ENCODE peak calls at places on chromosomes 13 and 19, in ten cellular contexts. D, N, U, E, M, B, S, R, A and Y are unnamed samples.

GRCh38 chr13:79660361-79660760 is 179.4 kb downstream of the NDFIP2 start:
- DNase-seq in U (no peak), B (no peak), E (no peak), N (no peak), S (no peak), R (no peak), A (no peak), D (no peak), M (no peak), Y (no peak)

GRCh38 chr19:5314907-5315298 is 25.7 kb downstream of the PTPRS start:
- DNase-seq in D (no peak), M (no peak), E (no peak), R (no peak), U (no peak), A (no peak), S (no peak), B (no peak), N (no peak), Y (no peak)

GRCh38 chr13:112943309-112944125 is 25.5 kb upstream of the MCF2L start:
- DNase-seq in M (no peak), A (no peak), E (no peak), S (peak; percentile 68), U (no peak), B (peak; percentile 85), N (peak; percentile 20), D (no peak), R (peak; percentile 4), Y (peak; percentile 21)

GRCh38 chr19:17772172-17772571 is 20.9 kb downstream of the FCHO1 start:
- DNase-seq in R (peak; percentile 14), E (no peak), N (no peak), D (no peak), A (no peak), S (no peak), U (no peak), B (no peak), M (no peak), Y (no peak)

GRCh38 chr19:51712461-51713081 is 11.2 kb downstream of the HAS1 start:
- DNase-seq in B (peak; percentile 73), M (no peak), A (no peak), R (peak; percentile 35), E (peak; percentile 41), N (peak; percentile 67), D (no peak), S (no peak), U (no peak), Y (no peak)

GRCh38 chr13:113374511-113375175 is 10.7 kb upstream of the GRTP1 start:
- DNase-seq in U (no peak), R (no peak), E (no peak), S (no peak), M (no peak), B (no peak), D (no peak), A (no peak), N (no peak), Y (no peak)

GRCh38 chr19:48372904-48373303 is 8.7 kb downstream of the SYNGR4 start:
- DNase-seq in B (no peak), M (no peak), E (no peak), R (no peak), S (peak; percentile 53), D (no peak), A (no peak), N (no peak), U (no peak), Y (no peak)

GRCh38 chr13:30382836-30383525 is 39.3 kb upstream of the UBE2L5 start:
- DNase-seq in D (no peak), B (no peak), S (no peak), N (no peak), M (no peak), U (no peak), E (no peak), R (no peak), A (no peak), Y (no peak)

GRCh38 chr13:35711909-35712308 is 235.4 kb upstream of the MAB21L1 start:
- DNase-seq in U (no peak), E (no peak), N (no peak), S (no peak), B (no peak), A (no peak), M (no peak), D (no peak), R (no peak), Y (no peak)

GRCh38 chr13:83286737-83287136 is 595.5 kb downstream of the SLITRK1 start:
- DNase-seq in U (no peak), B (no peak), M (no peak), R (peak; percentile 33), S (no peak), A (no peak), E (no peak), D (no peak), N (peak; percentile 21), Y (no peak)

GRCh38 chr13:106318941-106319411 is 216.5 kb downstream of the EFNB2 start:
- DNase-seq in D (no peak), A (no peak), M (no peak), N (peak; percentile 87), R (peak; percentile 96), B (no peak), S (no peak), U (no peak), E (peak; percentile 85), Y (peak; percentile 36)

GRCh38 chr19:57239982-57240310 is 486 bp upstream of the ZNF805 start:
- DNase-seq in A (no peak), R (no peak), D (peak; percentile 83), N (peak; percentile 7), U (no peak), B (no peak), M (no peak), S (no peak), E (no peak), Y (no peak)

DNA sequence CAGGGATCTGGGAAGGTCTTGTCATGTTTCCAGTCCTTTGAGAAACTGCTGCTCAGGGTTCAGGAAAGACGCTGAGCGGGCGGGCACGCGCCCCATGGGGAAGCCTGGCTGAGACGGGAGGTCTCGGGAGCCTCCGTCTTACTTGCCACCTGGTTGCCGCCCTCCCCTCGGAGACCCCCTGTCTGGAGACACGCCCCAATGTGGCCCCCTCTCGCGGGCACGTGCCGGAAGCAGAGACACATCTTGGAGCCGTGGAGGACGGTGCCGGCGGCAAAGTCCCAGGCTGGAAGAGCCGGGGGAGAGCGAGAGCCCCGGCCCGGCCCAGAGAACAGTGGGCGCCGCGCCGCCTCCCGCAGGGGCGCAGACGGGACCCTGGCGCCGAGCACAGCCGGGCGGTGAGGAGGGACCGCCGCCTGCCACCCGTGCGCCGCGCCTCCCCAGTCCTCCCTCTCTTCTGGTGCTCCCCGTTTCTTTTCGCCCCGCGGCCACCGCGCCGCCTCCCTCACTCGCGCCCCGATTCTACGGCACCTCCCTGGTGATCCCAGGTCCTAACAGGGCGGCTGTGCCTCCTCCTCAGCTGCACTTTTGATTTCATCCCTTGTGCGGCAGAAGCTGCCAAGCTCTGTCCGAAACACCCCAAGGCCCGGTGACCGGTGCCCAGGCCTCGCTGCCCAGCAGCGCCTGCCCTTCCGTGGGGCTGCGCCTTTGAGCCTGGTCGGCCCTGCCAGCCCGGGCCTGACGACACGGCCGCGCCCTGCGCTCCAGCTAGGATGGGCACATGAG is 15.5 kb downstream of the GJB2 start:
- DNase-seq in U (no peak), A (no peak), B (no peak), M (no peak), D (no peak), R (no peak), S (no peak), N (no peak), E (no peak), Y (no peak)
- H3K4me3 ChIP-seq in U (no peak overlapping the region), A (peak overlapping the region; percentile 29), B (no peak overlapping the region), M (no peak overlapping the region), D (no peak overlapping the region), R (no peak overlapping the region), S (no peak overlapping the region), N (no peak overlapping the region), E (no peak overlapping the region), Y (no peak overlapping the region)

DNA sequence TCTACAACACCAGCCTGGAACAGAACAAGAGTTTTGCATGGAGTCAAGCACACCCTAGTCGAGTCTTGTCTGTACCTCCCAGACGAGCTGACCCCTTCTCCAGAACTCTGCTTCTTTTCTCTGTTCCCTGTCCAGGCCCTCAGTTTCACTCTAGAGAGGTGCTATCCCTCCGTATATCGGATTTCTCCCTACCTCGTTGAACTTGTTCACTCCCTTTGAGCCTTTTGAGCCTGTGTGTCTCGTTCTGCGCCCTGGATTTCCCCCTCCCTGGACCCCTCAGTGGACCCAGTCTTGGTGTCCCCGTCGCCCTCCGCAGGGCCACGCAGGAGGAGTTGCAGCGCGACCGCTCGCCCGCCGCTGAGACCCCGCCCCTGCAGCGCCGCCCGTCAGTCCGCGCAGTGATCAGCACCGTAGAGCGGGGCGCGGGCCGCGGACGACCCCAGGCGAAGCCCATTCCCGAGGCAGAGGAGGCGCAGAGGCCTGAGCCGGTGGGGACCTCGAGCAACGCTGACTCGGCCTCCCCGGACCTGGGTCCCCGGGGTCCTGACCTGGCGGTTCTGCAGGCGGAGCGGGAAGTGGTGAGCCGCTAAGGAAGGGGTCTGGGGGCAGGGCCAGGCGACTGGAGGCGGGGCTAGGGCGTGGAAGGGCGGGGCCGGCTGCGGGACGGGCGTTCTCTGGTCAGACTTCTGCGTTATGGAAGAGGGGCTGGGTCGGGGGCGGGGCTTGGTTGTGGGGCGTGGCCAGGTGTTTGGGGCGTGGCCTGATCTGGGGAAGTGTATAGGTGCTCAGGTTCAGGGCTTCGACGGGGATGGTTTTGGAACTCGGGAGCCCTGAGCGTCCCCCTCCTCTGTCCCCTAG is 5.5 kb downstream of the EPS8L1 start:
- DNase-seq in S (peak; percentile 86), U (no peak), A (no peak), D (no peak), E (peak; percentile 84), R (peak; percentile 44), B (peak; percentile 85), N (peak; percentile 74), M (peak; percentile 76), Y (no peak)
- H3K4me3 ChIP-seq in S (peak overlapping the region; percentile 54), U (peak overlapping the region; percentile 75), A (peak overlapping the region; percentile 48), D (peak overlapping the region; percentile 49), E (peak overlapping the region; percentile 61), R (peak overlapping the region; percentile 91), B (peak overlapping the region; percentile 50), N (peak overlapping the region; percentile 42), M (peak overlapping the region; percentile 59), Y (no peak overlapping the region)

GRCh38 chr13:74162135-74162534 is 27.9 kb upstream of the KLF12 start:
- DNase-seq in E (no peak), B (no peak), M (no peak), S (no peak), D (no peak), U (no peak), R (no peak), A (no peak), N (no peak), Y (no peak)
- H3K4me3 ChIP-seq in E (no peak overlapping the region), B (no peak overlapping the region), M (no peak overlapping the region), S (no peak overlapping the region), D (no peak overlapping the region), U (no peak overlapping the region), R (no peak overlapping the region), A (no peak overlapping the region), N (no peak overlapping the region), Y (no peak overlapping the region)

DNA sequence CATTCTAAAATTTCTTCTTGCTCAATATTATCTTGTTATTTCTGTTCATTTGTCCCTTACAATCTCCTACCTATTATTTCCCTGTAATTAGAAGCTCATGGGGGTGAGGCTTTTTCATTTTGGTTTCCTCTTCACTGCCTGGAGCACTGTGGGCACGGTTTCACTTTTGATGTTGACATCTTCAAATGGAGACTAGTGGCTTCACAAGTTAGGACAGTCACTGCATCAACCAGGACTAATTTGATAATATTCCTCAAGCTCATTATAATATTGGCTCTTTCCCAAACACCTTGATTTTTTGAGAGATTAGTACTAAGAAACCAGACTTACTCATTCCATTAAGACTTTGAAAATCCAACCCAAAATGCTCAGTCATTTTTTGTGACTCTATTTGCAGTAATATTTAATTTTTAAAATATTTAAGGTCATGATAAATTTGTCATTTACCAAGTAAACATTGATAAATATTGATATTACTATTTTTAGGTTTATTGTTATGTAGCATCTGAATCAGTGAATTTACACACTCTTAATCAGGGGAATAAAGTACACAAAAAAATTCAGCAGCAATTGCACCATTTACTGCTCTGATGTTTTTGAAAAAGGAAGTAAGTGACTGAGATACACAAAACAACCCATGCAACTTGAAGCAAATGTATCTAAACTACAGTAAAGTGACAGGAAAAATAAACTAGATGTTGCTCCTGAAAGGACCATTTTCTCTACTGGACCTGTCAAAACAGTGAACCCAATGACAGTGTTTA is 28.8 kb upstream of the RCBTB2 start:
- DNase-seq in N (no peak), M (no peak), A (no peak), E (no peak), U (no peak), B (no peak), S (no peak), D (no peak), R (no peak), Y (no peak)
- H3K4me3 ChIP-seq in N (no peak overlapping the region), M (no peak overlapping the region), A (no peak overlapping the region), E (no peak overlapping the region), U (no peak overlapping the region), B (no peak overlapping the region), S (no peak overlapping the region), D (no peak overlapping the region), R (no peak overlapping the region), Y (no peak overlapping the region)